ENCODE peak calls at places on chromosomes 4 and X, in seven cellular contexts. Z, Q, S, A, Y, I and E are unnamed samples.

GRCh38 chrX:15356444-15356843 is 21.1 kb upstream of the PIGA start:
- DNase-seq in Z (no peak), A (no peak), I (no peak), Q (peak), S (peak), Y (no peak), E (no peak)

GRCh38 chr4:105594094-105595010 is 41.9 kb downstream of the ARHGEF38 start:
- DNase-seq in S (no peak), I (no peak), Q (no peak), Z (no peak), Y (no peak), A (no peak), E (no peak)

GRCh38 chr4:113969935-113970334 is 9.5 kb downstream of the ARSJ start:
- DNase-seq in Y (no peak), A (no peak), Q (peak), Z (no peak), I (no peak), S (no peak), E (no peak)

GRCh38 chr4:92235741-92236140 is 68.0 kb upstream of the GRID2 start:
- DNase-seq in I (no peak), S (peak), Y (no peak), Z (no peak), A (no peak), Q (peak), E (peak)

GRCh38 chr4:139208404-139208945 is 31.5 kb upstream of the ELF2 start:
- DNase-seq in Z (no peak), Q (peak), I (peak), A (peak), Y (no peak), S (peak), E (peak)

GRCh38 chr4:75830906-75831305 is 71.3 kb downstream of the PPEF2 start:
- DNase-seq in Z (no peak), Q (peak), S (peak), I (no peak), A (no peak), Y (no peak), E (no peak)

GRCh38 chr4:171846232-171846631 is 33.0 kb downstream of the GALNTL6 start:
- DNase-seq in S (peak), Q (peak), Z (no peak), Y (peak), I (peak), A (peak), E (peak)

GRCh38 chrX:101383679-101384078 is 2.3 kb downstream of the BTK start:
- DNase-seq in I (no peak), S (no peak), Z (no peak), Q (no peak), Y (peak), A (no peak), E (no peak)

GRCh38 chrX:23756165-23756564 is 13.1 kb upstream of the ACOT9 start:
- DNase-seq in Y (peak), S (peak), Z (no peak), Q (peak), A (peak), I (peak), E (peak)
- H3K4me3 ChIP-seq in Y (no peak), S (no peak), Z (no peak), Q (no peak), A (no peak), I (no peak), E (no peak)

GRCh38 chr4:147094228-147094627 is 148.6 kb upstream of the TTC29 start:
- DNase-seq in A (no peak), Y (no peak), S (no peak), I (no peak), Z (no peak), Q (no peak), E (no peak)
- TF ChIP-seq CTCF in A (peak), Y (peak), S (peak), I (peak), Z (no peak), Q (peak), E (peak)

GRCh38 chr4:156771171-156771837 is 200.3 kb downstream of the PDGFC start:
- DNase-seq in Q (peak), I (peak), S (peak), A (peak), Y (peak), Z (no peak), E (peak)
- H3K4me3 ChIP-seq in Q (peak), I (no peak), S (no peak), A (no peak), Y (no peak), Z (peak), E (no peak)

DNA sequence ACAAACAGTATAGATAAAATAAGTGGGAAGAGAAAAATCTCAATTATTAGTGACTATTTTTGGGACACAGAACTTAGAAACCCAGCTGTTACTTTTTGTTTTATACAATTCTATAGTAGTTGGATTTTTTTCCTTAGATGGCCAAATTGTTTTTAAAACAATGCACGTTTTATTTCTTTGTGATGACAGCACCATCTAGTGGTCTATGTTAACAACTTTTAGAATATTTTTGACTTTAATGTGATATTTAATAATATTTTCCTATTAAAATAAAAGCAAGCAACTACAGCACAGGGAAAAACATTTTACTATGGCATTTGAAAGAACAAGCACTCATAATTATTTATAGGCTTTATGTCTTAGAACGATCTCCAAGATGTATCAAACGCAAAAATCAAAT is 5.6 kb upstream of the SMIM31 start:
- DNase-seq in A (no peak), S (peak), Q (peak), Y (peak), Z (no peak), I (no peak), E (peak)
- TF ChIP-seq CTCF in A (peak), S (peak), Q (peak), Y (peak), Z (peak), I (peak), E (peak)

GRCh38 chr4:77185681-77186080 is 28.7 kb downstream of the CCNG2 start:
- DNase-seq in A (no peak), Q (no peak), I (no peak), Y (no peak), Z (no peak), S (no peak), E (no peak)
- H3K4me3 ChIP-seq in A (no peak), Q (no peak), I (no peak), Y (no peak), Z (no peak), S (no peak), E (no peak)

GRCh38 chr4:58064618-58065017 is 954.4 kb upstream of the IGFBP7 start:
- DNase-seq in Z (no peak), A (no peak), S (no peak), Q (no peak), Y (no peak), I (no peak), E (no peak)

GRCh38 chr4:58063761-58064160 is 953.6 kb upstream of the IGFBP7 start:
- DNase-seq in I (no peak), Z (no peak), A (no peak), S (no peak), Y (no peak), Q (no peak), E (no peak)

DNA sequence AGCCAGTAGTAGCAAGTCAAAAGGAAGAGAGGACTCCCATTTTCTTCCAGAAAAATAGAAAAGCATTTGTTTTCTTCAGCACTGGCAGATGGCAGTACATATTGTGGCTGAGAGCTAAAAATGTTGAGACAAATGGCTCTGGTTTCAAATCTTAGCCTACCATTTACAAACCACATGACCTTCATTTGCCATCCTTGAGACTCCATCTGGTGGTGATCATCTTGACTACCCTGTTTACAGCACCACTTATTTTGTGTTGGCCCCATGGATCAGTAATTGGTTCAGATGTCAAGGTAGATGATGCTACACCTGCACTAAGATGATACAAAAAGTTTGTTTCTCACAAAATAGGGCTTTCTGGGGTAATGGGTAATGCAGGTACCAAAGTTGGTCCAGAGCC is 951.8 kb upstream of the IGFBP7 start:
- DNase-seq in Y (peak), Q (no peak), I (no peak), Z (no peak), S (no peak), A (no peak), E (no peak)
- TF ChIP-seq CTCF in Y (peak), Q (no peak), I (no peak), Z (no peak), S (no peak), A (no peak), E (no peak)

GRCh38 chrX:40144576-40144975 is 46.8 kb upstream of the BCOR start:
- DNase-seq in S (no peak), A (no peak), Q (no peak), I (no peak), Y (peak), Z (no peak), E (no peak)
- H3K4me3 ChIP-seq in S (no peak), A (no peak), Q (no peak), I (no peak), Y (peak), Z (no peak), E (no peak)